ENCODE peak calls at places on chromosome 22, in four cellular contexts. W is HepG2, R is WTC11, X is A549. L is an unnamed sample.

GRCh38 chr22:23845661-23846469 is 7.1 kb upstream of the DERL3 start:
- DNase-seq in X (no peak), W (no peak), R (no peak), L (no peak)

GRCh38 chr22:22914726-22915669 is 27.4 kb downstream of the IGLL5 start:
- DNase-seq in R (no peak), W (no peak), X (no peak), L (no peak)

GRCh38 chr22:36977947-36978660 is 41.1 kb downstream of the TST start:
- DNase-seq in W (peak; percentile 72), X (peak; percentile 82), R (peak; percentile 91), L (peak; percentile 85)

GRCh38 chr22:44975444-44976262 is 34.2 kb downstream of the PHF21B start:
- DNase-seq in X (peak; percentile 54), W (peak; percentile 66), R (peak; percentile 96), L (peak; percentile 91)

GRCh38 chr22:37951305-37951704 is 2.1 kb downstream of the C22orf23 start:
- DNase-seq in R (peak; percentile 37), X (peak; percentile 10), W (peak; percentile 47), L (peak; percentile 57)

GRCh38 chr22:22059476-22060002 is 77.0 kb upstream of the TOP3B start:
- DNase-seq in W (no peak), R (no peak), X (no peak), L (no peak)

GRCh38 chr22:45518580-45518991 is 15.9 kb downstream of the FBLN1 start:
- DNase-seq in W (peak; percentile 24), X (no peak), R (no peak), L (no peak)

GRCh38 chr22:32802291-32802826 is 854 bp downstream of the TIMP3 start:
- DNase-seq in W (no peak), R (no peak), X (no peak), L (no peak)

GRCh38 chr22:38554281-38554680 is 15.7 kb downstream of the DMC1 start:
- DNase-seq in R (no peak), X (no peak), W (no peak), L (no peak)

GRCh38 chr22:25404923-25405853 is 159.3 kb upstream of the GRK3 start:
- DNase-seq in W (peak; percentile 13), X (peak; percentile 52), R (no peak), L (peak; percentile 87)

GRCh38 chr22:17523925-17524324 is 39.4 kb upstream of the SLC25A18 start:
- DNase-seq in R (no peak), W (no peak), X (no peak), L (no peak)
- TF ChIP-seq HMGXB4 in R (no peak), W (no peak), X (no peak), L (no peak)

GRCh38 chr22:28935140-28935539 is 51.8 kb downstream of the ZNRF3 start:
- DNase-seq in W (no peak), R (no peak), X (no peak), L (no peak)
- TF ChIP-seq HMGXB4 in W (no peak), R (no peak), X (no peak), L (no peak)

GRCh38 chr22:47605886-47606285 is 843.4 kb downstream of the TBC1D22A start:
- DNase-seq in X (no peak), W (no peak), R (no peak), L (no peak)

GRCh38 chr22:47604563-47604962 is 842.1 kb downstream of the TBC1D22A start:
- DNase-seq in X (no peak), W (no peak), R (no peak), L (no peak)

GRCh38 chr22:47607486-47607885 is 845.0 kb downstream of the TBC1D22A start:
- DNase-seq in R (no peak), X (no peak), W (no peak), L (no peak)

GRCh38 chr22:47605441-47605840 is 843.0 kb downstream of the TBC1D22A start:
- DNase-seq in R (no peak), X (no peak), W (no peak), L (no peak)

GRCh38 chr22:47606426-47606825 is 844.0 kb downstream of the TBC1D22A start:
- DNase-seq in W (no peak), X (no peak), R (no peak), L (no peak)
- TF ChIP-seq HMGXB4 in W (no peak), X (no peak), R (no peak), L (no peak)

GRCh38 chr22:31151872-31152271 is 8.1 kb upstream of the RNF185 start:
- DNase-seq in W (no peak), X (no peak), R (no peak), L (no peak)

GRCh38 chr22:31153357-31153756 is 6.6 kb upstream of the RNF185 start:
- DNase-seq in W (no peak), X (no peak), R (no peak), L (no peak)

GRCh38 chr22:31150615-31151014 is 9.4 kb upstream of the RNF185 start:
- DNase-seq in R (no peak), X (no peak), W (peak; percentile 60), L (no peak)

GRCh38 chr22:31154975-31155374 is 5.0 kb upstream of the RNF185 start:
- DNase-seq in X (no peak), R (no peak), W (no peak), L (no peak)

GRCh38 chr22:31155425-31155824 is 4.6 kb upstream of the RNF185 start:
- DNase-seq in W (no peak), R (no peak), X (no peak), L (no peak)
- TF ChIP-seq HMGXB4 in W (no peak), R (no peak), X (no peak), L (no peak)

GRCh38 chr22:41535244-41535643 is 9.0 kb downstream of the POLR3H start:
- DNase-seq in X (peak; percentile 46), R (peak; percentile 42), W (peak; percentile 46), L (no peak)

GRCh38 chr22:41539146-41540005 is 4.9 kb downstream of the POLR3H start:
- DNase-seq in X (no peak), W (peak; percentile 47), R (no peak), L (no peak)

GRCh38 chr22:41540006-41540315 is 4.3 kb downstream of the POLR3H start:
- DNase-seq in W (no peak), X (no peak), R (no peak), L (peak; percentile 71)

GRCh38 chr22:41538583-41538982 is 5.7 kb downstream of the POLR3H start:
- DNase-seq in W (no peak), R (no peak), X (no peak), L (no peak)

GRCh38 chr22:41537203-41537602 is 7.1 kb downstream of the POLR3H start:
- DNase-seq in R (no peak), X (no peak), W (no peak), L (no peak)
- TF ChIP-seq HMGXB4 in R (no peak), X (no peak), W (no peak), L (no peak)

DNA sequence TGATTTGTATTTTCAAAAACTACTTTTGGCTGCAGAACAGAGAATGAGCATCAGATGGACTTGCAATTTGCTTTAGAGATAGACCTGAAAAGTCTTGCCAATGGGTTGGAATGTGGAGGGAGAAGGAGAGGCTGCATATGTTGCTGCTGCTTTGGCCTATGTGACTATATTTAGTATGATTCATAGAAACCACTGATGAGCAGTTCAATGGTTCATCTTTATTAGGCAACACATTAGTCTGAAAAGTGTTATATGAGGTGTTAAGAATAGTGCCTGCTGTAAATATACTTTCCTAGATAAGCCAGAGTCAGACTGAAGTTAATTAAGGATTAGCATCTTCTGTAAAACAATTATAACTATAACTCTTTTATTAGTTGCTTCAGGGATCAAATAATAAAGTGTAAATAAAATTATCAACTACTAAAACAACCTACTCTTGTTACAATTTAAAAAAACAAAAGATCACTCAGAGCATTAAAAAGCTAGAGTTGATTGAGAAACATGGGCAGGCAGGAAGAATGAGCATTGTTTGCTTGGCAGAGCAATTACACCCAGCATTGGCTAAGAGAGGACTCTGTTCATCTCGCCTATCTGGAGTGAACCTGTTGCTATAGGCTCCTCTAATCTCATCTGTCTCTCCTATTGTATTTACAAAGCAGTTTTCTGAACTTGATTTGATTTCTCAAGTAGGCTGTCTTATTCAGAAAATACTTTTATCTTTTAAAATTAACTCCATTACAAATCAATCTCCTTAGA is 36.3 kb downstream of the HORMAD2 start:
- DNase-seq in W (peak; percentile 52), R (no peak), X (no peak), L (no peak)
- TF ChIP-seq HMGXB4 in W (no peak), R (no peak), X (no peak), L (no peak)

DNA sequence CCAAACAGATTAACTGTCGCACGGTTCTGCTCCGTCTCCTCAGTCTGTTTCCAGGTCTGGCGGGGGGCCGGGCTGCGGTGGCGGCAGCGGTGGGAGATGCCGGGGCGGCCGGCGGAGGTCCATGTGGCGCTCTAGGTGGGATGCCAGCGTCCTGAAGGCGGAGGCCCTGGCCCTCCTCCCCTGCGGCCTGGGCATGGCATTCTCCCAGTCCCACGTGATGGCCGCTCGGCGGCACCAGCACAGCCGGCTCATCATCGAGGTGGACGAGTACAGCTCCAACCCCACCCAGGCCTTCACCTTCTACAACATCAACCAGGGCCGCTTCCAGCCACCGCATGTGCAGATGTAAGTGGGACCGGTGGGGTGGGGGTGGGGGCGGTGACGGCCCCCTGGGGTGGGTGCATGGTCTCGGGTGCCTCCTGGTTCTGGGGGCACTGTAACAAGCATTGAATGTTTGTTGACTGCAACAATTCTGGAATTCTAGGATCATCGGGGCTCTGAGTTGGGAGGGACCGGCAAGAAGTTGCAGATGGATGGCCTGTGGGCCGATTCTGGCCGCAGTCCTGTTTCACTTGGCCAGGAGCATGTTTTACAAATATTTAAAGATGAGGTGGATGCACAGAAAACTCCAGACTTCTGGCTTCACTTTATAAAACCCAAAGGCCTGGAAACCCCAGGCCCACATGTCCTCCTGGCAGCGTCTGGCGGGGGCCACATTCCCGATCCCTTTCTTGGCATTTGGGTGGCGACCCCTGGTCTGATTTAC is 13.2 kb downstream of the MPPED1 start:
- DNase-seq in X (no peak), R (no peak), W (no peak), L (no peak)
- TF ChIP-seq HMGXB4 in X (no peak), R (no peak), W (no peak), L (no peak)